ENCODE peak calls at places on chromosomes 6 and 20, in seven cellular contexts. One of them, this sample, is unnamed. For H3K4me1, the result is how much of the 10 kb centered on the place peaks cover.

GRCh38 chr6:91476000-91476399 is 889.1 kb upstream of the MAP3K7 start:
- DNase-seq in IMR-90: peak
- DNase-seq in left ventricle myocardium inferior: no peak
- DNase-seq in Peyer's patch: peak
- DNase-seq in right atrium auricular region: no peak
- DNase-seq in uterus: no peak
- DNase-seq in transverse colon: peak
- DNase-seq in this sample: no peak

GRCh38 chr20:21301940-21302644 is 1.0 kb upstream of the XRN2 start:
- DNase-seq in IMR-90: no peak
- DNase-seq in left ventricle myocardium inferior: no peak
- DNase-seq in Peyer's patch: no peak
- DNase-seq in right atrium auricular region: no peak
- DNase-seq in uterus: no peak
- DNase-seq in transverse colon: no peak
- DNase-seq in this sample: no peak

GRCh38 chr20:46857061-46857831 is 37.4 kb upstream of the EYA2 start:
- DNase-seq in IMR-90: peak
- DNase-seq in left ventricle myocardium inferior: no peak
- DNase-seq in Peyer's patch: no peak
- DNase-seq in right atrium auricular region: no peak
- DNase-seq in uterus: no peak
- DNase-seq in transverse colon: no peak
- DNase-seq in this sample: no peak

GRCh38 chr20:15020845-15021244 is 683.4 kb upstream of the FLRT3 start:
- DNase-seq in IMR-90: no peak
- DNase-seq in left ventricle myocardium inferior: no peak
- DNase-seq in Peyer's patch: no peak
- DNase-seq in right atrium auricular region: no peak
- DNase-seq in uterus: no peak
- DNase-seq in transverse colon: no peak
- DNase-seq in this sample: no peak

GRCh38 chr6:4164043-4164442 is 28.7 kb upstream of the ECI2 start:
- DNase-seq in IMR-90: peak
- DNase-seq in left ventricle myocardium inferior: no peak
- DNase-seq in Peyer's patch: no peak
- DNase-seq in right atrium auricular region: no peak
- DNase-seq in uterus: no peak
- DNase-seq in transverse colon: no peak
- DNase-seq in this sample: no peak

GRCh38 chr6:122014961-122015360 is 384.5 kb upstream of the HSF2 start:
- DNase-seq in IMR-90: peak
- DNase-seq in left ventricle myocardium inferior: no peak
- DNase-seq in Peyer's patch: no peak
- DNase-seq in right atrium auricular region: no peak
- DNase-seq in uterus: no peak
- DNase-seq in transverse colon: no peak
- DNase-seq in this sample: no peak

GRCh38 chr20:58717278-58718091 is 24.9 kb downstream of the NPEPL1 start:
- DNase-seq in IMR-90: no peak
- DNase-seq in left ventricle myocardium inferior: peak
- DNase-seq in Peyer's patch: peak
- DNase-seq in right atrium auricular region: peak
- DNase-seq in uterus: peak
- DNase-seq in transverse colon: peak
- DNase-seq in this sample: no peak

GRCh38 chr20:60512436-60512835 is 554.2 kb downstream of the CDH26 start:
- DNase-seq in IMR-90: peak
- DNase-seq in left ventricle myocardium inferior: no peak
- DNase-seq in Peyer's patch: no peak
- DNase-seq in right atrium auricular region: no peak
- DNase-seq in uterus: no peak
- DNase-seq in transverse colon: no peak
- DNase-seq in this sample: no peak

GRCh38 chr6:402901-403658 is 11.5 kb downstream of the IRF4 start:
- DNase-seq in IMR-90: no peak
- DNase-seq in left ventricle myocardium inferior: no peak
- DNase-seq in Peyer's patch: no peak
- DNase-seq in right atrium auricular region: no peak
- DNase-seq in uterus: no peak
- DNase-seq in transverse colon: no peak
- DNase-seq in this sample: no peak

GRCh38 chr6:43838276-43839036 is 68.4 kb downstream of the VEGFA start:
- DNase-seq in IMR-90: peak
- DNase-seq in left ventricle myocardium inferior: peak
- DNase-seq in Peyer's patch: peak
- DNase-seq in right atrium auricular region: peak
- DNase-seq in uterus: peak
- DNase-seq in transverse colon: peak
- DNase-seq in this sample: peak

DNA sequence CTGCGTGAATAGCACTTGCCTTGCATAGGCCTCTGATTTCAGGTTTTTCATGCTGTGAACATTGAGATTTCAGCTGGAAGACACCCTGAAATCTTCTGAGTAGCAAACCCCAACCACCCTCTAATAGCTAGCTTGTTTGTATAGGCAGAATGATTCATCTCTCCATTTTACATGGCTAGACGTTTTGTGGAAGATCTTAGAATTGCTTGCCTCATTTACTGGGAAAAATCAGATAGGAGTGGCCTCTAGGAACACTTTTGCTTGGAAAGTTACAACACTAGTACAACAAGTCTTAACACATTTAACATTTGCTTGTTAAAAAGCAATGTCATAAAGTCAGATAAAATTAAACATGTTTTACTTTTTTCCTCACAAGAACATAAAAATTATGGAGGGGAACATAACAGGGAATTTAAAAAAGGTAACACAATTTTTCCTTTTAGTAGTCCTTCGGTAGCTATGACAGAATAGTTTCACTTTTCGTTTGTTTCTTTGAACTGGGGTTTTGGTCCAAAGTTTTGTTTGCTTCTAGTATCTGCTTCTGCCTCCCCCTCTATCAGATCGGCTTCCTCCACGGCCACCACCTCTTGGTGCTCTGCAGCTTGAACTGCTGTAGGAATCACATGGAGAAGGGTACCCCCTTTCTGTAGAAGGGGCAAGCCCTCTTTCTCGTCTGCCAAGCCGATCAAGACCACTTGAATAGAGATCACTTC is 102.2 kb upstream of the PTCHD4 start:
- DNase-seq in IMR-90: no peak
- DNase-seq in left ventricle myocardium inferior: no peak
- DNase-seq in Peyer's patch: no peak
- DNase-seq in right atrium auricular region: no peak
- DNase-seq in uterus: no peak
- DNase-seq in transverse colon: no peak
- DNase-seq in this sample: no peak
- H3K27ac ChIP-seq in IMR-90: no peak
- H3K27ac ChIP-seq in left ventricle myocardium inferior: no peak
- H3K27ac ChIP-seq in Peyer's patch: no peak
- H3K27ac ChIP-seq in right atrium auricular region: no peak
- H3K27ac ChIP-seq in uterus: no peak
- H3K27ac ChIP-seq in transverse colon: no peak
- H3K27ac ChIP-seq in this sample: no peak

DNA sequence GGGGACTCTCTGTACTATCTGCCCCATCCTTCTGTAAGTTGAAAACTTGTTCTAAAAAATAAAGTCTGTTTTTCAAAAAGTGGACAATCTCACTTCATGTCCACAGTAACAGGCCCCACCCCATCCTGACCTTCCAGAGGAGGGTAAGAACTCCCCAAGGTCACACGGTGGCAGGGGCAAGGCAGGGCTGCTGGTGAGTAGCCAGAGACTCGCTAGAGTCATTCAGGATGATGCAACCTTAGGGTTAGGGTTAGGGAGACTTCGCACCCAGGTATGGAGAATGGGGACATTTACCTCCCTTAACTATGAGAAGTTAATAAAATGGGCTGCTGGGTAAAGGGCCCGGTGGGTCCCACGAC is 15.4 kb downstream of the PEDS1 start:
- DNase-seq in IMR-90: no peak
- DNase-seq in left ventricle myocardium inferior: no peak
- DNase-seq in Peyer's patch: no peak
- DNase-seq in right atrium auricular region: no peak
- DNase-seq in uterus: no peak
- DNase-seq in transverse colon: no peak
- DNase-seq in this sample: no peak
- H3K4me1 ChIP-seq in IMR-90: under half
- H3K4me1 ChIP-seq in left ventricle myocardium inferior: half or more
- H3K4me1 ChIP-seq in Peyer's patch: under half
- H3K4me1 ChIP-seq in right atrium auricular region: under half
- H3K4me1 ChIP-seq in uterus: under half
- H3K4me1 ChIP-seq in transverse colon: under half
- H3K4me1 ChIP-seq in this sample: half or more

GRCh38 chr20:64044484-64045247 is 4.8 kb downstream of the SOX18 start:
- DNase-seq in IMR-90: peak
- DNase-seq in left ventricle myocardium inferior: no peak
- DNase-seq in Peyer's patch: no peak
- DNase-seq in right atrium auricular region: no peak
- DNase-seq in uterus: no peak
- DNase-seq in transverse colon: no peak
- DNase-seq in this sample: peak
- H3K27ac ChIP-seq in IMR-90: no peak
- H3K27ac ChIP-seq in left ventricle myocardium inferior: peak
- H3K27ac ChIP-seq in Peyer's patch: no peak
- H3K27ac ChIP-seq in right atrium auricular region: peak
- H3K27ac ChIP-seq in uterus: peak
- H3K27ac ChIP-seq in transverse colon: no peak
- H3K27ac ChIP-seq in this sample: no peak

GRCh38 chr6:39210437-39210836 is 18.8 kb downstream of the KCNK5 start:
- DNase-seq in IMR-90: no peak
- DNase-seq in left ventricle myocardium inferior: no peak
- DNase-seq in Peyer's patch: no peak
- DNase-seq in right atrium auricular region: no peak
- DNase-seq in uterus: no peak
- DNase-seq in transverse colon: no peak
- DNase-seq in this sample: no peak
- H3K4me1 ChIP-seq in IMR-90: under half
- H3K4me1 ChIP-seq in left ventricle myocardium inferior: under half
- H3K4me1 ChIP-seq in Peyer's patch: under half
- H3K4me1 ChIP-seq in right atrium auricular region: under half
- H3K4me1 ChIP-seq in uterus: under half
- H3K4me1 ChIP-seq in transverse colon: under half
- H3K4me1 ChIP-seq in this sample: half or more

GRCh38 chr6:82015043-82015442 is 232.5 kb downstream of the IBTK start:
- DNase-seq in IMR-90: no peak
- DNase-seq in left ventricle myocardium inferior: no peak
- DNase-seq in Peyer's patch: no peak
- DNase-seq in right atrium auricular region: no peak
- DNase-seq in uterus: no peak
- DNase-seq in transverse colon: no peak
- DNase-seq in this sample: no peak
- H3K27ac ChIP-seq in IMR-90: no peak
- H3K27ac ChIP-seq in left ventricle myocardium inferior: peak
- H3K27ac ChIP-seq in Peyer's patch: no peak
- H3K27ac ChIP-seq in right atrium auricular region: peak
- H3K27ac ChIP-seq in uterus: peak
- H3K27ac ChIP-seq in transverse colon: no peak
- H3K27ac ChIP-seq in this sample: peak

This sample was measured in spleen.